ENCODE peak calls at places on chromosomes 12 and 14, in ten cellular contexts. L is posterior cingulate gyrus; G is RWPE1; Q is Panc1; U is SK-MEL-5; Y is activated T-cell treated with anti-CD3 and anti-CD28 coated beads, Interleukin-2, amount 50 U/mL, for 48 hours; S is HTR-8/SVneo; V is H4; W is hippocampal formation; T is left lung. N is an unnamed sample.

GRCh38 chr14:64464695-64465094 is 604 bp upstream of the AKAP5 start:
- DNase-seq in L (no peak), G (peak; percentile 14), Q (no peak), U (no peak), Y (no peak), S (peak; percentile 69), V (no peak), W (no peak), T (no peak), N (no peak)

GRCh38 chr12:30877110-30877875 is 49.3 kb upstream of the TSPAN11 start:
- DNase-seq in L (no peak), G (no peak), Q (no peak), U (no peak), Y (no peak), S (no peak), V (no peak), W (no peak), T (no peak), N (no peak)

GRCh38 chr12:54601841-54602240 is 13.4 kb upstream of the PPP1R1A start:
- DNase-seq in L (no peak), G (no peak), Q (no peak), U (peak; percentile 41), Y (no peak), S (no peak), V (peak; percentile 23), W (no peak), T (no peak), N (no peak)

GRCh38 chr12:102298022-102298421 is 100.4 kb upstream of the PMCH start:
- DNase-seq in L (no peak), G (peak; percentile 8), Q (no peak), U (no peak), Y (no peak), S (no peak), V (no peak), W (no peak), T (no peak), N (no peak)

GRCh38 chr14:85535916-85536834 is 6.2 kb downstream of the FLRT2 start:
- DNase-seq in L (no peak), G (peak; percentile 56), Q (no peak), U (peak; percentile 64), Y (no peak), S (peak; percentile 23), V (peak; percentile 52), W (peak; percentile 49), T (no peak), N (no peak)

GRCh38 chr14:78340250-78340649 is 170.1 kb downstream of the NRXN3 start:
- DNase-seq in L (no peak), G (no peak), Q (no peak), U (no peak), Y (no peak), S (no peak), V (no peak), W (no peak), T (no peak), N (no peak)

GRCh38 chr12:116336542-116337065 is 59.1 kb upstream of the MED13L start:
- DNase-seq in L (no peak), G (no peak), Q (no peak), U (no peak), Y (no peak), S (no peak), V (no peak), W (no peak), T (no peak), N (peak; percentile 40)

GRCh38 chr14:98931911-98932310 is 340.1 kb downstream of the BCL11B start:
- DNase-seq in L (no peak), G (no peak), Q (no peak), U (no peak), Y (peak; percentile 62), S (no peak), V (no peak), W (no peak), T (no peak), N (peak; percentile 26)

GRCh38 chr14:68564236-68564825 is 228.5 kb downstream of the ZFP36L1 start:
- DNase-seq in L (no peak), G (no peak), Q (no peak), U (no peak), Y (no peak), S (no peak), V (no peak), W (no peak), T (peak; percentile 69), N (no peak)

GRCh38 chr12:58009355-58009754 is 68.0 kb downstream of the ATP23 start:
- DNase-seq in L (no peak), G (no peak), Q (no peak), U (no peak), Y (no peak), S (no peak), V (no peak), W (no peak), T (no peak), N (no peak)

GRCh38 chr12:118946256-118946655 is 35.1 kb upstream of the SRRM4 start:
- DNase-seq in L (no peak), G (no peak), Q (no peak), U (no peak), Y (no peak), S (no peak), V (no peak), W (no peak), T (no peak), N (no peak)

GRCh38 chr12:4005851-4006400 is 132.7 kb upstream of the PARP11 start:
- DNase-seq in L (no peak), G (no peak), Q (no peak), U (no peak), Y (no peak), S (no peak), V (no peak), W (no peak), T (no peak), N (no peak)

GRCh38 chr14:101368629-101369028 is 192.7 kb upstream of the DIO3 start:
- DNase-seq in L (no peak), G (no peak), Q (no peak), U (no peak), Y (no peak), S (no peak), V (no peak), W (no peak), T (no peak), N (no peak)

GRCh38 chr12:19954163-19954562 is 414.2 kb upstream of the PDE3A start:
- DNase-seq in L (no peak), G (no peak), Q (no peak), U (no peak), Y (no peak), S (no peak), V (no peak), W (no peak), T (no peak), N (no peak)

GRCh38 chr14:24426912-24427536 is 2.4 kb downstream of the CBLN3 start:
- DNase-seq in L (no peak), G (no peak), Q (no peak), U (no peak), Y (no peak), S (no peak), V (no peak), W (no peak), T (no peak), N (peak; percentile 43)

GRCh38 chr14:64958201-64958600 is 13.9 kb downstream of the RAB15 start:
- DNase-seq in L (no peak), G (no peak), Q (no peak), U (no peak), Y (no peak), S (no peak), V (no peak), W (no peak), T (no peak), N (no peak)

GRCh38 chr12:95995238-95996031 is 709 bp downstream of the HAL start:
- DNase-seq in L (no peak), G (no peak), Q (no peak), U (no peak), Y (no peak), S (no peak), V (no peak), W (no peak), T (peak; percentile 85), N (no peak)

GRCh38 chr12:87870493-87870892 is 158.7 kb downstream of the C12orf50 start:
- DNase-seq in L (no peak), G (no peak), Q (no peak), U (peak; percentile 46), Y (no peak), S (no peak), V (no peak), W (no peak), T (no peak), N (no peak)

GRCh38 chr12:119780786-119781434 is 96.2 kb downstream of the CIT start:
- DNase-seq in L (peak; percentile 56), G (peak; percentile 60), Q (no peak), U (peak; percentile 68), Y (no peak), S (peak; percentile 52), V (peak; percentile 31), W (peak; percentile 40), T (no peak), N (no peak)

GRCh38 chr12:143964-144649 is 69.8 kb downstream of the SLC6A12 start:
- DNase-seq in L (no peak), G (no peak), Q (no peak), U (no peak), Y (no peak), S (no peak), V (no peak), W (no peak), T (peak; percentile 38), N (no peak)

GRCh38 chr12:124827588-124828184 is 36.0 kb downstream of the SCARB1 start:
- DNase-seq in L (no peak), G (no peak), Q (no peak), U (no peak), Y (no peak), S (no peak), V (no peak), W (no peak), T (peak; percentile 15), N (no peak)

GRCh38 chr12:54417712-54418440 is 1.2 kb downstream of the ITGA5 start:
- DNase-seq in L (no peak), G (no peak), Q (no peak), U (no peak), Y (peak; percentile 46), S (no peak), V (no peak), W (no peak), T (no peak), N (no peak)